ENCODE peak calls at places on chromosomes 7 and 10, in four cellular contexts. O, K, D and F are unnamed samples.

GRCh38 chr7:129882531-129882930 is 70.2 kb downstream of the UBE2H start:
- DNase-seq in O (no peak), K (peak; percentile 63), D (no peak), F (no peak)

GRCh38 chr10:51895209-51895608 is 195.8 kb upstream of the CSTF2T start:
- DNase-seq in O (no peak), K (peak; percentile 9), D (no peak), F (no peak)

GRCh38 chr10:125781374-125781773 is 5.8 kb upstream of the MMP21 start:
- DNase-seq in O (no peak), K (no peak), D (no peak), F (no peak)

GRCh38 chr10:5585517-5586222 is 60.9 kb downstream of the CALML3 start:
- DNase-seq in O (no peak), K (no peak), D (no peak), F (no peak)

GRCh38 chr10:62554632-62555199 is 180.5 kb downstream of the ZNF365 start:
- DNase-seq in O (peak; percentile 22), K (peak; percentile 58), D (no peak), F (peak; percentile 3)

GRCh38 chr7:157762824-157763223 is 426.0 kb downstream of the DNAJB6 start:
- DNase-seq in O (no peak), K (no peak), D (no peak), F (no peak)

GRCh38 chr10:106722524-106722923 is 442.0 kb downstream of the SORCS1 start:
- DNase-seq in O (no peak), K (no peak), D (no peak), F (no peak)

GRCh38 chr7:77354484-77354883 is 61.7 kb downstream of the GSAP start:
- DNase-seq in O (no peak), K (no peak), D (no peak), F (no peak)

GRCh38 chr7:76310102-76310957 is 7.9 kb downstream of the HSPB1 start:
- DNase-seq in O (peak; percentile 21), K (no peak), D (no peak), F (no peak)

GRCh38 chr7:82364048-82364447 is 79.5 kb downstream of the CACNA2D1 start:
- DNase-seq in O (no peak), K (no peak), D (no peak), F (no peak)

GRCh38 chr10:99548041-99548530 is 15.3 kb downstream of the NKX2-3 start:
- DNase-seq in O (no peak), K (peak; percentile 34), D (peak; percentile 31), F (no peak)

GRCh38 chr7:157615101-157615817 is 278.5 kb downstream of the DNAJB6 start:
- DNase-seq in O (no peak), K (no peak), D (no peak), F (no peak)

GRCh38 chr7:9124320-9124719 is 690.9 kb downstream of the NXPH1 start:
- DNase-seq in O (no peak), K (no peak), D (no peak), F (no peak)

GRCh38 chr10:79070611-79071534 is 2.1 kb downstream of the ZMIZ1 start:
- DNase-seq in O (peak; percentile 87), K (peak; percentile 77), D (peak; percentile 37), F (peak; percentile 51)

GRCh38 chr10:128664729-128665128 is 538.5 kb upstream of the MKI67 start:
- DNase-seq in O (no peak), K (no peak), D (no peak), F (no peak)

GRCh38 chr10:61356342-61356741 is 96.8 kb downstream of the TMEM26 start:
- DNase-seq in O (no peak), K (no peak), D (no peak), F (no peak)

GRCh38 chr10:46310851-46311250 is 24.1 kb downstream of the ANTXRL start:
- DNase-seq in O (no peak), K (no peak), D (no peak), F (no peak)

GRCh38 chr7:31772211-31772610 is 85.2 kb downstream of the PPP1R17 start:
- DNase-seq in O (no peak), K (no peak), D (no peak), F (no peak)

GRCh38 chr7:1709281-1709680 is 39.2 kb downstream of the ELFN1 start:
- DNase-seq in O (no peak), K (no peak), D (no peak), F (no peak)

GRCh38 chr7:157474685-157475084 is 137.9 kb downstream of the DNAJB6 start:
- DNase-seq in O (peak; percentile 32), K (no peak), D (no peak), F (peak; percentile 38)

GRCh38 chr10:3652886-3653285 is 132.1 kb downstream of the KLF6 start:
- DNase-seq in O (no peak), K (no peak), D (no peak), F (no peak)

GRCh38 chr10:90197766-90198165 is 496.4 kb downstream of the KIF20B start:
- DNase-seq in O (no peak), K (no peak), D (no peak), F (no peak)

GRCh38 chr10:43256531-43257209 is 10.2 kb downstream of the RASGEF1A start:
- DNase-seq in O (no peak), K (no peak), D (no peak), F (no peak)

GRCh38 chr10:5817322-5818047 is 4.3 kb upstream of the GDI2 start:
- DNase-seq in O (no peak), K (no peak), D (no peak), F (no peak)

GRCh38 chr10:71727429-71728217 is 8.0 kb upstream of the C10orf105 start:
- DNase-seq in O (peak; percentile 24), K (no peak), D (no peak), F (no peak)

GRCh38 chr7:116672596-116673503 is 854 bp downstream of the MET start:
- DNase-seq in O (peak; percentile 12), K (peak; percentile 28), D (no peak), F (peak; percentile 12)

GRCh38 chr10:124875596-124875995 is 66.3 kb upstream of the ZRANB1 start:
- DNase-seq in O (no peak), K (peak; percentile 45), D (no peak), F (no peak)

GRCh38 chr7:92872701-92873100 is 36.3 kb upstream of the CDK6 start:
- DNase-seq in O (no peak), K (no peak), D (no peak), F (no peak)

GRCh38 chr10:88946200-88946599 is 6.4 kb downstream of the ACTA2 start:
- DNase-seq in O (no peak), K (no peak), D (no peak), F (no peak)

GRCh38 chr7:159022238-159022993 is 122.3 kb downstream of the VIPR2 start:
- DNase-seq in O (no peak), K (no peak), D (no peak), F (no peak)

GRCh38 chr7:152158801-152159587 is 133.5 kb downstream of the GALNT11 start:
- DNase-seq in O (no peak), K (no peak), D (no peak), F (no peak)

GRCh38 chr10:27664464-27664863 is 81.2 kb downstream of the MKX start:
- DNase-seq in O (no peak), K (no peak), D (no peak), F (no peak)

GRCh38 chr10:79342811-79343541 is 4.3 kb upstream of the PPIF start:
- DNase-seq in O (no peak), K (no peak), D (no peak), F (no peak)

GRCh38 chr10:127485153-127485857 is 63.8 kb upstream of the NPS start:
- DNase-seq in O (no peak), K (peak; percentile 6), D (peak; percentile 18), F (peak; percentile 36)

GRCh38 chr10:87696922-87697714 is 37.4 kb downstream of the PAPSS2 start:
- DNase-seq in O (no peak), K (no peak), D (no peak), F (no peak)

GRCh38 chr10:91626936-91627335 is 5.9 kb downstream of the PPP1R3C start:
- DNase-seq in O (no peak), K (no peak), D (no peak), F (no peak)

DNA sequence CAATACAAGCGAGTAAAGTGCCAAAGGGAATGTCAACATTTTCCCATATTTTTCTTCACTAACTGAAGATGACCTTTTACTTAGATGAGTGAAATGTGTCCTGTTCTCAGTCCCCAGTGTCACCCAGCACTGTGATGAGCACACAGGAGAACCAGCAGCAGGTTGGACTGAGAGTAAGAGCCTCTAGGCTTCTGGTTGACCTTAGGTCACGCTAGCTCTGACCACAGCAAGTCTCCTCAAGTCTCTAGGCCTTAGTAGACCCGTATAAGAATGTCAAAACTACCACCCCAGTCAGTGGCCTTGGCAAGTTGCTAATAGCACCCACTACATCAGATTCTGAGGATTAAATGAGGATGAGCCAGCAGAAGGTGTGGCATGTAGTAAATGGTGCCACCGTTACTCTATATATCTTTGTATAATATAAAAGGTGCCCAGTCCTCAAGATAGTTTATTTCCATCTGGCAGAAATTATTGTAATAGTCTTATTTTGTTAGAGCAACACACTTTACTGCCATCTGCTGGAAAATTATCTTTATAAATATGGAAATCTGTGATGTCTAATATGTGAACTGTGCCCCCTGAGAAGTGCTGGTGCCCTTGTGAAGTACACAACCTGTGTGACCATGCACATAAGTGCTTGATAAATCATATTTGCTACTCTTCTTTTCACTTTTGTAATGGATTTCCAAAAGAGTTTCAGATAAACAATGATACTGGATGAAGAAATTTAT is 75.7 kb downstream of the SPAG6 start:
- DNase-seq in O (no peak), K (peak; percentile 19), D (no peak), F (no peak)
- TF ChIP-seq CTCF in O (no peak), K (peak; percentile 66), D (no peak), F (no peak)

DNA sequence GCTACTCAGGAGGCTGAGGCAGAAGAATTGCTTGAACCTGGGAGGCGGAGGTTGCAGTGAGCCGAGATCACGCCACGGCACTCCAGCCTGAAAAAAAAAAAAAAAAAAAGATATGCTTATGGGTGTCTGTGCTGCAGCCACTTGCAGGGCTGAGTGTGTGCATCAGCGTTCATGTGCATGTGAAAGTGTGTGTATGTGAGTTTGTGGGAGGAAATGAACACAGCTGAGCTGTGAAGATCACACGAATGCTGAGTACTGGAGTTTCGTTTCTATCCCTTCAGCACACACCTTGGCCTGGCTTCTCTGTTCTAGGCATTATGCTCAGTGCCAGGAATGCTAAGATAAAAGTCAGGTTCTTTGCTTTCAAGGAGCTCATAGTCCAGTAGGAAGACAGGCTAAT is 12.0 kb upstream of the SVOPL start:
- DNase-seq in O (no peak), K (no peak), D (no peak), F (no peak)
- TF ChIP-seq CTCF in O (no peak), K (no peak), D (no peak), F (no peak)

GRCh38 chr7:80134536-80135305 is at the start of gene GNAI1:
- DNase-seq in O (peak; percentile 75), K (peak; percentile 80), D (peak; percentile 91), F (peak; percentile 88)
- TF ChIP-seq CTCF in O (no peak), K (peak; percentile 69), D (no peak), F (peak; percentile 22)

GRCh38 chr7:7122701-7123281 is 59.6 kb upstream of the C1GALT1 start:
- DNase-seq in O (no peak), K (peak; percentile 3), D (no peak), F (no peak)
- TF ChIP-seq CTCF in O (no peak), K (no peak), D (no peak), F (no peak)

DNA sequence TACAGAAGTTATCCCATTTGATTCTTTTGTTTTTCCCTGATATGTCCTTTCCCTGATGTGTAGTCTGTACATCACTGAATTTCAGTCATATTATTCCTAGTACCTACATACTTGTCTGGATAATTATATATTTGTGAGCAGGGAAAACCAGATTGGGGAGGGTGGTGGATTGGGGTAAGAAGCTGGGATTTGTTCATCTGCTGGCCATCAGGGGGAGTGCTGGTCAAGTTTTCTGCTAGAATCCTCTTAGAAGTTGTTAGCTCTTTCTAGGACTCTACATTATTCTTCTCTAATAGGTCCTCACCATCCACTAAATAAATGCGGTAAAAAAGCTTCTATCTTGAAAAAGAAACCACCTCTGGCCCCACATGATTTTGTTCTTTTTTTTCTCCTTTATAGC is 232.7 kb upstream of the TAC1 start:
- DNase-seq in O (peak; percentile 49), K (peak; percentile 2), D (peak; percentile 42), F (peak; percentile 23)
- TF ChIP-seq CTCF in O (peak; percentile 35), K (peak; percentile 46), D (peak; percentile 46), F (peak; percentile 53)